ENCODE peak calls at places on chromosomes 4 and X, in five cellular contexts. One of them, this sample, is unnamed. For H3K36me3, the result is how much of the 10 kb centered on the place peaks cover.

GRCh38 chr4:66564901-66565648 is 894.8 kb upstream of the EPHA5 start:
- DNase-seq in GM23338: no peak
- DNase-seq in breast epithelium: no peak
- DNase-seq in HCT116: no peak
- DNase-seq in endothelial cell of umbilical vein: no peak
- DNase-seq in this sample: peak

GRCh38 chrX:57172544-57172943 is 35.3 kb upstream of the SPIN2A start:
- DNase-seq in GM23338: no peak
- DNase-seq in breast epithelium: no peak
- DNase-seq in endothelial cell of umbilical vein: no peak
- DNase-seq in HCT116: no peak
- DNase-seq in this sample: no peak

GRCh38 chrX:70998402-70999027 is 67.6 kb upstream of the SLC7A3 start:
- DNase-seq in breast epithelium: no peak
- DNase-seq in endothelial cell of umbilical vein: peak
- DNase-seq in GM23338: peak
- DNase-seq in HCT116: no peak
- DNase-seq in this sample: no peak

GRCh38 chrX:39398215-39398972 is 597.1 kb downstream of the MID1IP1 start:
- DNase-seq in GM23338: no peak
- DNase-seq in breast epithelium: no peak
- DNase-seq in endothelial cell of umbilical vein: no peak
- DNase-seq in HCT116: no peak
- DNase-seq in this sample: no peak

GRCh38 chr4:122542411-122543236 is 78.2 kb downstream of the IL21 start:
- DNase-seq in GM23338: no peak
- DNase-seq in HCT116: no peak
- DNase-seq in breast epithelium: no peak
- DNase-seq in endothelial cell of umbilical vein: peak
- DNase-seq in this sample: no peak

GRCh38 chrX:23802431-23802830 is 19.5 kb downstream of the SAT1 start:
- DNase-seq in breast epithelium: no peak
- DNase-seq in GM23338: no peak
- DNase-seq in endothelial cell of umbilical vein: peak
- DNase-seq in HCT116: no peak
- DNase-seq in this sample: no peak

GRCh38 chr4:105461221-105462041 is 12.4 kb downstream of the PPA2 start:
- DNase-seq in breast epithelium: no peak
- DNase-seq in GM23338: no peak
- DNase-seq in HCT116: no peak
- DNase-seq in endothelial cell of umbilical vein: no peak
- DNase-seq in this sample: no peak

GRCh38 chr4:55949480-55949802 is 696 bp downstream of the CEP135 start:
- DNase-seq in endothelial cell of umbilical vein: no peak
- DNase-seq in HCT116: no peak
- DNase-seq in GM23338: no peak
- DNase-seq in breast epithelium: no peak
- DNase-seq in this sample: no peak

GRCh38 chr4:183289688-183290087 is 30.4 kb downstream of the CLDN22 start:
- DNase-seq in HCT116: no peak
- DNase-seq in GM23338: peak
- DNase-seq in endothelial cell of umbilical vein: no peak
- DNase-seq in breast epithelium: no peak
- DNase-seq in this sample: no peak

GRCh38 chr4:113899260-113900177 is 79.9 kb downstream of the ARSJ start:
- DNase-seq in endothelial cell of umbilical vein: no peak
- DNase-seq in GM23338: no peak
- DNase-seq in breast epithelium: no peak
- DNase-seq in HCT116: no peak
- DNase-seq in this sample: no peak

GRCh38 chr4:41256740-41257256 is at the start of gene UCHL1:
- DNase-seq in HCT116: no peak
- DNase-seq in endothelial cell of umbilical vein: peak
- DNase-seq in breast epithelium: no peak
- DNase-seq in GM23338: peak
- DNase-seq in this sample: peak

GRCh38 chr4:156677656-156678055 is 293.9 kb downstream of the PDGFC start:
- DNase-seq in breast epithelium: no peak
- DNase-seq in GM23338: no peak
- DNase-seq in HCT116: no peak
- DNase-seq in endothelial cell of umbilical vein: no peak
- DNase-seq in this sample: no peak

GRCh38 chr4:158018831-158019230 is 154.0 kb downstream of the GASK1B start:
- DNase-seq in HCT116: no peak
- DNase-seq in endothelial cell of umbilical vein: no peak
- DNase-seq in GM23338: no peak
- DNase-seq in breast epithelium: no peak
- DNase-seq in this sample: no peak

GRCh38 chrX:49187028-49187394 is 838 bp upstream of the PRICKLE3 start:
- DNase-seq in breast epithelium: no peak
- DNase-seq in HCT116: no peak
- DNase-seq in GM23338: peak
- DNase-seq in endothelial cell of umbilical vein: no peak
- DNase-seq in this sample: no peak

GRCh38 chrX:150575415-150575814 is 7.0 kb downstream of the MTM1 start:
- DNase-seq in HCT116: peak
- DNase-seq in endothelial cell of umbilical vein: no peak
- DNase-seq in GM23338: no peak
- DNase-seq in breast epithelium: no peak
- DNase-seq in this sample: no peak

GRCh38 chr4:186029731-186030421 is 39.1 kb upstream of the TLR3 start:
- DNase-seq in breast epithelium: peak
- DNase-seq in HCT116: no peak
- DNase-seq in endothelial cell of umbilical vein: peak
- DNase-seq in GM23338: peak
- DNase-seq in this sample: no peak

DNA sequence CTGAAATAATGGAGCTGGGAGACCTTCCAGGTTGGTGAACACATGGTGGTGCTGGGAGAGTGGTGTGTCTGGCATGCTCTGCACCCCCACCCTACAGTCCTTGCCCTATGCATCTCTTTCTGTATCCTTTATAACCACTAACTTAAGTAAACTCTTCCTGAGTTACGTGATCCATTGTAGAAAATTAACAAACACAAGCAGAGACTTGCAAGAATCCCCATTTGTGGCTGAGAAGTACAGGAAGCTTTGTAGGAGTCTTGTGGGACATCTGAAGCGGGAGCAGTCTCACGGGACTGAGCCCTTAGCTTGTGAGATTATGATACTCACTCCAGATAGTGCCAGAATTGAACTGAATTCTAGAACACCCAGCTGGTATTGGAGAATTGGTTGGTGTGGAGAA is 14.3 kb upstream of the FAM13A start:
- DNase-seq in breast epithelium: no peak
- DNase-seq in endothelial cell of umbilical vein: no peak
- DNase-seq in GM23338: no peak
- DNase-seq in HCT116: no peak
- DNase-seq in this sample: no peak
- TF ChIP-seq POLR2AphosphoS5 in breast epithelium: no peak
- TF ChIP-seq POLR2AphosphoS5 in endothelial cell of umbilical vein: no peak
- TF ChIP-seq POLR2AphosphoS5 in GM23338: no peak
- TF ChIP-seq POLR2AphosphoS5 in HCT116: no peak
- TF ChIP-seq POLR2AphosphoS5 in this sample: no peak

GRCh38 chr4:115171220-115171619 is 57.8 kb upstream of the NDST4 start:
- DNase-seq in endothelial cell of umbilical vein: no peak
- DNase-seq in breast epithelium: no peak
- DNase-seq in GM23338: no peak
- DNase-seq in HCT116: no peak
- DNase-seq in this sample: no peak
- H3K27ac ChIP-seq in endothelial cell of umbilical vein: no peak
- H3K27ac ChIP-seq in breast epithelium: no peak
- H3K27ac ChIP-seq in GM23338: no peak
- H3K27ac ChIP-seq in HCT116: no peak
- H3K27ac ChIP-seq in this sample: no peak

GRCh38 chrX:2626750-2627149 is 64.3 kb upstream of the CD99 start:
- DNase-seq in GM23338: no peak
- DNase-seq in HCT116: no peak
- DNase-seq in endothelial cell of umbilical vein: no peak
- DNase-seq in breast epithelium: no peak
- DNase-seq in this sample: no peak
- H3K36me3 ChIP-seq in GM23338: under half
- H3K36me3 ChIP-seq in HCT116: under half
- H3K36me3 ChIP-seq in endothelial cell of umbilical vein: under half
- H3K36me3 ChIP-seq in breast epithelium: under half
- H3K36me3 ChIP-seq in this sample: half or more

GRCh38 chrX:111322231-111322855 is 52.1 kb upstream of the CAPN6 start:
- DNase-seq in GM23338: no peak
- DNase-seq in breast epithelium: no peak
- DNase-seq in endothelial cell of umbilical vein: no peak
- DNase-seq in HCT116: no peak
- DNase-seq in this sample: no peak
- TF ChIP-seq POLR2AphosphoS5 in GM23338: no peak
- TF ChIP-seq POLR2AphosphoS5 in breast epithelium: no peak
- TF ChIP-seq POLR2AphosphoS5 in endothelial cell of umbilical vein: no peak
- TF ChIP-seq POLR2AphosphoS5 in HCT116: no peak
- TF ChIP-seq POLR2AphosphoS5 in this sample: no peak

GRCh38 chrX:19698125-19698524 is 182.8 kb upstream of the MAP3K15 start:
- DNase-seq in GM23338: no peak
- DNase-seq in endothelial cell of umbilical vein: no peak
- DNase-seq in HCT116: no peak
- DNase-seq in breast epithelium: no peak
- DNase-seq in this sample: no peak
- H3K27ac ChIP-seq in GM23338: no peak
- H3K27ac ChIP-seq in endothelial cell of umbilical vein: no peak
- H3K27ac ChIP-seq in HCT116: no peak
- H3K27ac ChIP-seq in breast epithelium: no peak
- H3K27ac ChIP-seq in this sample: no peak

GRCh38 chr4:141220271-141220654 is 432 bp upstream of the ZNF330 start:
- DNase-seq in GM23338: peak
- DNase-seq in HCT116: no peak
- DNase-seq in breast epithelium: no peak
- DNase-seq in endothelial cell of umbilical vein: no peak
- DNase-seq in this sample: no peak

GRCh38 chr4:141220655-141221605 is at the start of gene ZNF330:
- DNase-seq in GM23338: peak
- DNase-seq in endothelial cell of umbilical vein: peak
- DNase-seq in breast epithelium: peak
- DNase-seq in HCT116: peak
- DNase-seq in this sample: peak

GRCh38 chr4:141223418-141223817 is 2.7 kb downstream of the ZNF330 start:
- DNase-seq in HCT116: no peak
- DNase-seq in breast epithelium: no peak
- DNase-seq in endothelial cell of umbilical vein: no peak
- DNase-seq in GM23338: no peak
- DNase-seq in this sample: no peak
- H3K36me3 ChIP-seq in HCT116: under half
- H3K36me3 ChIP-seq in breast epithelium: under half
- H3K36me3 ChIP-seq in endothelial cell of umbilical vein: under half
- H3K36me3 ChIP-seq in GM23338: under half
- H3K36me3 ChIP-seq in this sample: half or more

This sample was measured in SK-N-MC.